ENCODE peak calls at places on chromosomes 4 and X, in four cellular contexts. Z is skeletal muscle cell, P is GM04504, K is tibial artery. T is an unnamed sample.

GRCh38 chr4:155371432-155372043 is 5.2 kb downstream of the MAP9 start:
- DNase-seq in Z (no peak), K (no peak), P (no peak), T (peak; percentile 21)

GRCh38 chrX:38879631-38880220 is 78.5 kb downstream of the MID1IP1 start:
- DNase-seq in K (no peak), Z (no peak), P (no peak), T (peak; percentile 71)

GRCh38 chr4:7306566-7306965 is 114.2 kb downstream of the SORCS2 start:
- DNase-seq in Z (no peak), P (no peak), K (no peak), T (no peak)

GRCh38 chr4:150931796-150932195 is 83.3 kb downstream of the LRBA start:
- DNase-seq in Z (no peak), P (no peak), K (no peak), T (no peak)

GRCh38 chrX:47623540-47624027 is 3.9 kb upstream of the SYN1 start:
- DNase-seq in P (peak; percentile 33), K (no peak), Z (peak; percentile 36), T (peak; percentile 69)

GRCh38 chr4:128635141-128635911 is 174.2 kb upstream of the JADE1 start:
- DNase-seq in P (no peak), K (no peak), Z (no peak), T (peak; percentile 89)

GRCh38 chr4:134201216-134202098 is at the start of gene PABPC4L:
- DNase-seq in K (peak; percentile 66), P (peak; percentile 50), Z (peak; percentile 29), T (no peak)

GRCh38 chr4:5125326-5125725 is 74.0 kb downstream of the STK32B start:
- DNase-seq in K (no peak), Z (no peak), P (no peak), T (no peak)

GRCh38 chr4:69649629-69650028 is 3.4 kb downstream of the UGT2A1 start:
- DNase-seq in K (no peak), P (no peak), Z (no peak), T (no peak)

GRCh38 chrX:132412208-132412607 is 76.6 kb downstream of the MBNL3 start:
- DNase-seq in K (no peak), Z (no peak), P (no peak), T (no peak)

GRCh38 chrX:29890004-29890403 is 325.4 kb upstream of the MAGEB2 start:
- DNase-seq in K (no peak), Z (no peak), P (peak; percentile 2), T (no peak)

GRCh38 chr4:105895609-105896460 is 564 bp downstream of the NPNT start:
- DNase-seq in K (peak; percentile 77), Z (no peak), P (no peak), T (no peak)

GRCh38 chr4:5471691-5472090 is 236.7 kb downstream of the EVC2 start:
- DNase-seq in Z (no peak), P (no peak), K (peak; percentile 24), T (no peak)

GRCh38 chr4:91837608-91838029 is 466.1 kb upstream of the GRID2 start:
- DNase-seq in P (peak; percentile 11), Z (peak; percentile 42), K (no peak), T (no peak)

GRCh38 chrX:141467442-141467841 is 117.1 kb downstream of the SPANXA1 start:
- DNase-seq in K (no peak), Z (no peak), P (no peak), T (no peak)

GRCh38 chr4:73662709-73663546 is 42.7 kb upstream of the RASSF6 start:
- DNase-seq in Z (peak; percentile 29), P (no peak), K (no peak), T (peak; percentile 50)

GRCh38 chr4:123744664-123745290 is 348.2 kb downstream of the SPRY1 start:
- DNase-seq in Z (no peak), K (peak; percentile 66), P (no peak), T (no peak)

GRCh38 chr4:14646831-14647230 is 355.4 kb upstream of the CPEB2 start:
- DNase-seq in Z (no peak), K (no peak), P (no peak), T (no peak)

GRCh38 chrX:37813570-37813969 is 33.7 kb downstream of the CYBB start:
- DNase-seq in K (no peak), P (no peak), Z (no peak), T (no peak)

GRCh38 chrX:50871922-50872453 is 38.5 kb upstream of the BMP15 start:
- DNase-seq in Z (no peak), P (no peak), K (no peak), T (no peak)

GRCh38 chrX:3748052-3748559 is 34.7 kb upstream of the PRKX start:
- DNase-seq in Z (no peak), K (no peak), P (no peak), T (no peak)

GRCh38 chr4:119103263-119103662 is 32.4 kb upstream of the MYOZ2 start:
- DNase-seq in K (peak; percentile 71), P (peak; percentile 88), Z (peak; percentile 98), T (peak; percentile 31)

GRCh38 chr4:95761441-95761840 is 78.5 kb upstream of the PDHA2 start:
- DNase-seq in P (no peak), Z (no peak), K (no peak), T (no peak)

GRCh38 chrX:64976673-64977040 is 407 bp upstream of the ZC4H2 start:
- DNase-seq in K (no peak), P (no peak), Z (no peak), T (no peak)

GRCh38 chr4:25058796-25059195 is 28.1 kb upstream of the LGI2 start:
- DNase-seq in Z (no peak), P (no peak), K (no peak), T (no peak)

GRCh38 chr4:22739933-22740332 is 47.2 kb downstream of the GBA3 start:
- DNase-seq in P (no peak), Z (no peak), K (no peak), T (no peak)

GRCh38 chr4:101037938-101038413 is 309.4 kb downstream of the PPP3CA start:
- DNase-seq in Z (no peak), K (no peak), P (no peak), T (no peak)

GRCh38 chr4:65918217-65918616 is 247.9 kb upstream of the EPHA5 start:
- DNase-seq in Z (no peak), K (no peak), P (no peak), T (peak; percentile 23)

GRCh38 chrX:46433892-46434291 is 111.3 kb downstream of the ZNF674 start:
- DNase-seq in P (no peak), K (no peak), Z (no peak), T (no peak)

GRCh38 chr4:123495530-123495929 is 98.9 kb downstream of the SPRY1 start:
- DNase-seq in Z (no peak), K (no peak), P (no peak), T (no peak)

GRCh38 chr4:20284990-20285389 is 33.3 kb downstream of the SLIT2 start:
- DNase-seq in Z (no peak), K (no peak), P (peak; percentile 38), T (no peak)

GRCh38 chr4:40388248-40388647 is 53.1 kb downstream of the CHRNA9 start:
- DNase-seq in P (no peak), K (no peak), Z (no peak), T (no peak)

GRCh38 chrX:1506916-1507315 is 30.1 kb downstream of the P2RY8 start:
- DNase-seq in K (no peak), P (no peak), Z (no peak), T (no peak)

GRCh38 chr4:57102050-57102564 is 8.1 kb downstream of the IGFBP7 start:
- DNase-seq in K (peak; percentile 84), P (no peak), Z (peak; percentile 97), T (no peak)

GRCh38 chr4:55445921-55446577 is 50.3 kb downstream of the TMEM165 start:
- DNase-seq in K (no peak), P (peak; percentile 59), Z (peak; percentile 31), T (no peak)

GRCh38 chrX:18677140-18677834 is 5.4 kb upstream of the RS1 start:
- DNase-seq in Z (no peak), K (no peak), P (no peak), T (no peak)

GRCh38 chrX:1767026-1767425 is 152.2 kb downstream of the ASMT start:
- DNase-seq in P (no peak), K (no peak), Z (no peak), T (no peak)

GRCh38 chr4:8745036-8745827 is 126.4 kb downstream of the HMX1 start:
- DNase-seq in P (no peak), K (peak; percentile 34), Z (no peak), T (no peak)

GRCh38 chrX:10507181-10507580 is 113.2 kb downstream of the MID1 start:
- DNase-seq in P (no peak), Z (no peak), K (no peak), T (no peak)

GRCh38 chr4:174427562-174428140 is 94.6 kb downstream of the HPGD start:
- DNase-seq in Z (peak; percentile 12), K (no peak), P (no peak), T (no peak)